ENCODE peak calls at places on chromosomes 16 and 17, in ten cellular contexts. One of them, this sample, is unnamed.
A peak's percentile ranks its signal among the peaks of the same experiment; 100 is the strongest.

GRCh38 chr16:57013268-57013667 is 23.9 kb downstream of the NLRC5 start:
- DNase-seq in stimulated activated CD4-positive, alpha-beta T cell treated with anti-CD3 and anti-CD28 coated beads, Interleukin-15, amount 100 ng/mL, for 1 hour: no peak
- DNase-seq in HTR-8/SVneo: no peak
- DNase-seq in T-helper 22 cell: no peak
- DNase-seq in thoracic aorta: no peak
- DNase-seq in NCI-H1417 treated with DMSO at 0.1 percent for 48 hours: no peak
- DNase-seq in BE2C: no peak
- DNase-seq in left lung: no peak
- DNase-seq in A549: no peak
- DNase-seq in mucosa of descending colon: no peak
- DNase-seq in this sample: no peak

GRCh38 chr17:33038740-33039139 is 47.1 kb downstream of the SPACA3 start:
- DNase-seq in mucosa of descending colon: peak; percentile 71
- DNase-seq in left lung: no peak
- DNase-seq in NCI-H1417 treated with DMSO at 0.1 percent for 48 hours: no peak
- DNase-seq in A549: peak; percentile 57
- DNase-seq in BE2C: peak; percentile 48
- DNase-seq in stimulated activated CD4-positive, alpha-beta T cell treated with anti-CD3 and anti-CD28 coated beads, Interleukin-15, amount 100 ng/mL, for 1 hour: no peak
- DNase-seq in thoracic aorta: no peak
- DNase-seq in HTR-8/SVneo: no peak
- DNase-seq in T-helper 22 cell: no peak
- DNase-seq in this sample: no peak

GRCh38 chr16:9012848-9013507 is 49.3 kb upstream of the USP7 start:
- DNase-seq in mucosa of descending colon: no peak
- DNase-seq in stimulated activated CD4-positive, alpha-beta T cell treated with anti-CD3 and anti-CD28 coated beads, Interleukin-15, amount 100 ng/mL, for 1 hour: no peak
- DNase-seq in HTR-8/SVneo: no peak
- DNase-seq in NCI-H1417 treated with DMSO at 0.1 percent for 48 hours: no peak
- DNase-seq in A549: no peak
- DNase-seq in T-helper 22 cell: no peak
- DNase-seq in left lung: no peak
- DNase-seq in thoracic aorta: no peak
- DNase-seq in BE2C: peak; percentile 70
- DNase-seq in this sample: no peak

GRCh38 chr17:3990391-3991127 is 26.3 kb upstream of the ATP2A3 start:
- DNase-seq in BE2C: no peak
- DNase-seq in left lung: no peak
- DNase-seq in A549: no peak
- DNase-seq in mucosa of descending colon: no peak
- DNase-seq in T-helper 22 cell: no peak
- DNase-seq in thoracic aorta: no peak
- DNase-seq in NCI-H1417 treated with DMSO at 0.1 percent for 48 hours: no peak
- DNase-seq in stimulated activated CD4-positive, alpha-beta T cell treated with anti-CD3 and anti-CD28 coated beads, Interleukin-15, amount 100 ng/mL, for 1 hour: no peak
- DNase-seq in HTR-8/SVneo: no peak
- DNase-seq in this sample: peak; percentile 2

GRCh38 chr17:83078378-83079339 is 750 bp upstream of the METRNL start:
- DNase-seq in mucosa of descending colon: peak; percentile 68
- DNase-seq in NCI-H1417 treated with DMSO at 0.1 percent for 48 hours: no peak
- DNase-seq in A549: no peak
- DNase-seq in HTR-8/SVneo: no peak
- DNase-seq in thoracic aorta: no peak
- DNase-seq in T-helper 22 cell: no peak
- DNase-seq in stimulated activated CD4-positive, alpha-beta T cell treated with anti-CD3 and anti-CD28 coated beads, Interleukin-15, amount 100 ng/mL, for 1 hour: no peak
- DNase-seq in left lung: peak; percentile 86
- DNase-seq in BE2C: no peak
- DNase-seq in this sample: no peak

GRCh38 chr17:83024205-83024971 is 55.0 kb upstream of the METRNL start:
- DNase-seq in BE2C: no peak
- DNase-seq in HTR-8/SVneo: no peak
- DNase-seq in NCI-H1417 treated with DMSO at 0.1 percent for 48 hours: no peak
- DNase-seq in mucosa of descending colon: no peak
- DNase-seq in T-helper 22 cell: no peak
- DNase-seq in A549: no peak
- DNase-seq in stimulated activated CD4-positive, alpha-beta T cell treated with anti-CD3 and anti-CD28 coated beads, Interleukin-15, amount 100 ng/mL, for 1 hour: no peak
- DNase-seq in left lung: no peak
- DNase-seq in thoracic aorta: no peak
- DNase-seq in this sample: no peak

GRCh38 chr17:9018731-9019130 is 2.6 kb upstream of the NTN1 start:
- DNase-seq in stimulated activated CD4-positive, alpha-beta T cell treated with anti-CD3 and anti-CD28 coated beads, Interleukin-15, amount 100 ng/mL, for 1 hour: no peak
- DNase-seq in HTR-8/SVneo: no peak
- DNase-seq in left lung: no peak
- DNase-seq in A549: no peak
- DNase-seq in BE2C: no peak
- DNase-seq in T-helper 22 cell: no peak
- DNase-seq in mucosa of descending colon: no peak
- DNase-seq in NCI-H1417 treated with DMSO at 0.1 percent for 48 hours: no peak
- DNase-seq in thoracic aorta: no peak
- DNase-seq in this sample: no peak

GRCh38 chr17:41812176-41813038 is at the start of gene FKBP10:
- DNase-seq in mucosa of descending colon: peak; percentile 66
- DNase-seq in stimulated activated CD4-positive, alpha-beta T cell treated with anti-CD3 and anti-CD28 coated beads, Interleukin-15, amount 100 ng/mL, for 1 hour: peak; percentile 17
- DNase-seq in HTR-8/SVneo: peak; percentile 94
- DNase-seq in T-helper 22 cell: no peak
- DNase-seq in thoracic aorta: peak; percentile 41
- DNase-seq in NCI-H1417 treated with DMSO at 0.1 percent for 48 hours: peak; percentile 21
- DNase-seq in left lung: no peak
- DNase-seq in BE2C: peak; percentile 96
- DNase-seq in A549: peak; percentile 94
- DNase-seq in this sample: no peak

GRCh38 chr16:56332464-56333079 is 92.8 kb downstream of the AMFR start:
- DNase-seq in HTR-8/SVneo: peak; percentile 87
- DNase-seq in stimulated activated CD4-positive, alpha-beta T cell treated with anti-CD3 and anti-CD28 coated beads, Interleukin-15, amount 100 ng/mL, for 1 hour: no peak
- DNase-seq in left lung: peak; percentile 81
- DNase-seq in mucosa of descending colon: peak; percentile 71
- DNase-seq in NCI-H1417 treated with DMSO at 0.1 percent for 48 hours: no peak
- DNase-seq in A549: peak; percentile 79
- DNase-seq in T-helper 22 cell: no peak
- DNase-seq in BE2C: no peak
- DNase-seq in thoracic aorta: no peak
- DNase-seq in this sample: peak; percentile 85

GRCh38 chr16:50610331-50611262 is 62.4 kb downstream of the NKD1 start:
- DNase-seq in mucosa of descending colon: no peak
- DNase-seq in T-helper 22 cell: no peak
- DNase-seq in A549: no peak
- DNase-seq in thoracic aorta: no peak
- DNase-seq in left lung: no peak
- DNase-seq in NCI-H1417 treated with DMSO at 0.1 percent for 48 hours: no peak
- DNase-seq in BE2C: no peak
- DNase-seq in HTR-8/SVneo: no peak
- DNase-seq in stimulated activated CD4-positive, alpha-beta T cell treated with anti-CD3 and anti-CD28 coated beads, Interleukin-15, amount 100 ng/mL, for 1 hour: no peak
- DNase-seq in this sample: no peak

GRCh38 chr16:73390491-73390890 is 342.6 kb upstream of the ZFHX3 start:
- DNase-seq in A549: no peak
- DNase-seq in T-helper 22 cell: no peak
- DNase-seq in stimulated activated CD4-positive, alpha-beta T cell treated with anti-CD3 and anti-CD28 coated beads, Interleukin-15, amount 100 ng/mL, for 1 hour: no peak
- DNase-seq in mucosa of descending colon: no peak
- DNase-seq in HTR-8/SVneo: no peak
- DNase-seq in NCI-H1417 treated with DMSO at 0.1 percent for 48 hours: no peak
- DNase-seq in thoracic aorta: no peak
- DNase-seq in left lung: no peak
- DNase-seq in BE2C: no peak
- DNase-seq in this sample: no peak

GRCh38 chr17:74098378-74099024 is 105.0 kb upstream of the RPL38 start:
- DNase-seq in A549: no peak
- DNase-seq in BE2C: no peak
- DNase-seq in thoracic aorta: no peak
- DNase-seq in mucosa of descending colon: no peak
- DNase-seq in NCI-H1417 treated with DMSO at 0.1 percent for 48 hours: no peak
- DNase-seq in left lung: no peak
- DNase-seq in stimulated activated CD4-positive, alpha-beta T cell treated with anti-CD3 and anti-CD28 coated beads, Interleukin-15, amount 100 ng/mL, for 1 hour: no peak
- DNase-seq in T-helper 22 cell: no peak
- DNase-seq in HTR-8/SVneo: no peak
- DNase-seq in this sample: no peak

GRCh38 chr17:28392491-28392890 is 13.5 kb downstream of the SLC46A1 start:
- DNase-seq in BE2C: no peak
- DNase-seq in thoracic aorta: no peak
- DNase-seq in mucosa of descending colon: no peak
- DNase-seq in stimulated activated CD4-positive, alpha-beta T cell treated with anti-CD3 and anti-CD28 coated beads, Interleukin-15, amount 100 ng/mL, for 1 hour: no peak
- DNase-seq in A549: no peak
- DNase-seq in HTR-8/SVneo: no peak
- DNase-seq in left lung: no peak
- DNase-seq in NCI-H1417 treated with DMSO at 0.1 percent for 48 hours: no peak
- DNase-seq in T-helper 22 cell: no peak
- DNase-seq in this sample: no peak

GRCh38 chr16:66429290-66429962 is 2.3 kb downstream of the BEAN1 start:
- DNase-seq in thoracic aorta: no peak
- DNase-seq in NCI-H1417 treated with DMSO at 0.1 percent for 48 hours: no peak
- DNase-seq in A549: no peak
- DNase-seq in BE2C: no peak
- DNase-seq in T-helper 22 cell: no peak
- DNase-seq in mucosa of descending colon: no peak
- DNase-seq in left lung: no peak
- DNase-seq in HTR-8/SVneo: no peak
- DNase-seq in stimulated activated CD4-positive, alpha-beta T cell treated with anti-CD3 and anti-CD28 coated beads, Interleukin-15, amount 100 ng/mL, for 1 hour: no peak
- DNase-seq in this sample: no peak

GRCh38 chr16:83971165-83972130 is 3.4 kb downstream of the NECAB2 start:
- DNase-seq in A549: no peak
- DNase-seq in stimulated activated CD4-positive, alpha-beta T cell treated with anti-CD3 and anti-CD28 coated beads, Interleukin-15, amount 100 ng/mL, for 1 hour: no peak
- DNase-seq in left lung: peak; percentile 70
- DNase-seq in BE2C: no peak
- DNase-seq in T-helper 22 cell: no peak
- DNase-seq in thoracic aorta: no peak
- DNase-seq in NCI-H1417 treated with DMSO at 0.1 percent for 48 hours: no peak
- DNase-seq in HTR-8/SVneo: no peak
- DNase-seq in mucosa of descending colon: no peak
- DNase-seq in this sample: peak; percentile 68

GRCh38 chr17:39197380-39198185 is at the start of gene CACNB1:
- DNase-seq in left lung: peak; percentile 93
- DNase-seq in A549: peak; percentile 95
- DNase-seq in BE2C: peak; percentile 91
- DNase-seq in mucosa of descending colon: peak; percentile 83
- DNase-seq in thoracic aorta: no peak
- DNase-seq in NCI-H1417 treated with DMSO at 0.1 percent for 48 hours: peak; percentile 24
- DNase-seq in HTR-8/SVneo: peak; percentile 89
- DNase-seq in T-helper 22 cell: peak; percentile 71
- DNase-seq in stimulated activated CD4-positive, alpha-beta T cell treated with anti-CD3 and anti-CD28 coated beads, Interleukin-15, amount 100 ng/mL, for 1 hour: peak; percentile 52
- DNase-seq in this sample: peak; percentile 68

GRCh38 chr16:67169642-67170167 is 633 bp upstream of the NOL3 start:
- DNase-seq in mucosa of descending colon: peak; percentile 65
- DNase-seq in thoracic aorta: no peak
- DNase-seq in stimulated activated CD4-positive, alpha-beta T cell treated with anti-CD3 and anti-CD28 coated beads, Interleukin-15, amount 100 ng/mL, for 1 hour: no peak
- DNase-seq in T-helper 22 cell: no peak
- DNase-seq in left lung: peak; percentile 78
- DNase-seq in BE2C: peak; percentile 83
- DNase-seq in NCI-H1417 treated with DMSO at 0.1 percent for 48 hours: no peak
- DNase-seq in HTR-8/SVneo: no peak
- DNase-seq in A549: no peak
- DNase-seq in this sample: no peak

GRCh38 chr17:77609553-77610517 is 348.7 kb upstream of the TNRC6C start:
- DNase-seq in HTR-8/SVneo: no peak
- DNase-seq in stimulated activated CD4-positive, alpha-beta T cell treated with anti-CD3 and anti-CD28 coated beads, Interleukin-15, amount 100 ng/mL, for 1 hour: peak; percentile 20
- DNase-seq in thoracic aorta: no peak
- DNase-seq in NCI-H1417 treated with DMSO at 0.1 percent for 48 hours: no peak
- DNase-seq in A549: no peak
- DNase-seq in left lung: no peak
- DNase-seq in BE2C: no peak
- DNase-seq in T-helper 22 cell: peak; percentile 23
- DNase-seq in mucosa of descending colon: no peak
- DNase-seq in this sample: no peak

GRCh38 chr16:86477642-86478041 is 32.7 kb upstream of the FOXF1 start:
- DNase-seq in mucosa of descending colon: no peak
- DNase-seq in HTR-8/SVneo: no peak
- DNase-seq in BE2C: peak; percentile 30
- DNase-seq in thoracic aorta: no peak
- DNase-seq in A549: no peak
- DNase-seq in T-helper 22 cell: no peak
- DNase-seq in left lung: no peak
- DNase-seq in NCI-H1417 treated with DMSO at 0.1 percent for 48 hours: no peak
- DNase-seq in stimulated activated CD4-positive, alpha-beta T cell treated with anti-CD3 and anti-CD28 coated beads, Interleukin-15, amount 100 ng/mL, for 1 hour: no peak
- DNase-seq in this sample: no peak

GRCh38 chr17:57957120-57957850 is 2.1 kb upstream of the CUEDC1 start:
- DNase-seq in stimulated activated CD4-positive, alpha-beta T cell treated with anti-CD3 and anti-CD28 coated beads, Interleukin-15, amount 100 ng/mL, for 1 hour: no peak
- DNase-seq in BE2C: no peak
- DNase-seq in left lung: no peak
- DNase-seq in mucosa of descending colon: no peak
- DNase-seq in HTR-8/SVneo: no peak
- DNase-seq in thoracic aorta: no peak
- DNase-seq in A549: no peak
- DNase-seq in NCI-H1417 treated with DMSO at 0.1 percent for 48 hours: no peak
- DNase-seq in T-helper 22 cell: no peak
- DNase-seq in this sample: no peak

GRCh38 chr16:15682105-15682570 is 32.1 kb downstream of the NDE1 start:
- DNase-seq in mucosa of descending colon: no peak
- DNase-seq in T-helper 22 cell: no peak
- DNase-seq in stimulated activated CD4-positive, alpha-beta T cell treated with anti-CD3 and anti-CD28 coated beads, Interleukin-15, amount 100 ng/mL, for 1 hour: peak; percentile 23
- DNase-seq in thoracic aorta: no peak
- DNase-seq in NCI-H1417 treated with DMSO at 0.1 percent for 48 hours: no peak
- DNase-seq in BE2C: peak; percentile 51
- DNase-seq in A549: peak; percentile 64
- DNase-seq in HTR-8/SVneo: peak; percentile 32
- DNase-seq in left lung: no peak
- DNase-seq in this sample: no peak

GRCh38 chr16:12453832-12454231 is 349.9 kb downstream of the CPPED1 start:
- DNase-seq in BE2C: no peak
- DNase-seq in A549: no peak
- DNase-seq in stimulated activated CD4-positive, alpha-beta T cell treated with anti-CD3 and anti-CD28 coated beads, Interleukin-15, amount 100 ng/mL, for 1 hour: no peak
- DNase-seq in thoracic aorta: no peak
- DNase-seq in left lung: no peak
- DNase-seq in mucosa of descending colon: no peak
- DNase-seq in NCI-H1417 treated with DMSO at 0.1 percent for 48 hours: no peak
- DNase-seq in HTR-8/SVneo: no peak
- DNase-seq in T-helper 22 cell: no peak
- DNase-seq in this sample: no peak

GRCh38 chr16:27208809-27209208 is 5.5 kb downstream of the KDM8 start:
- DNase-seq in mucosa of descending colon: no peak
- DNase-seq in A549: no peak
- DNase-seq in left lung: no peak
- DNase-seq in HTR-8/SVneo: no peak
- DNase-seq in BE2C: no peak
- DNase-seq in NCI-H1417 treated with DMSO at 0.1 percent for 48 hours: no peak
- DNase-seq in T-helper 22 cell: no peak
- DNase-seq in thoracic aorta: no peak
- DNase-seq in stimulated activated CD4-positive, alpha-beta T cell treated with anti-CD3 and anti-CD28 coated beads, Interleukin-15, amount 100 ng/mL, for 1 hour: no peak
- DNase-seq in this sample: no peak

GRCh38 chr16:89837014-89837546 is 8.8 kb downstream of the SPIRE2 start:
- DNase-seq in HTR-8/SVneo: no peak
- DNase-seq in BE2C: no peak
- DNase-seq in thoracic aorta: no peak
- DNase-seq in mucosa of descending colon: no peak
- DNase-seq in T-helper 22 cell: no peak
- DNase-seq in stimulated activated CD4-positive, alpha-beta T cell treated with anti-CD3 and anti-CD28 coated beads, Interleukin-15, amount 100 ng/mL, for 1 hour: no peak
- DNase-seq in A549: no peak
- DNase-seq in NCI-H1417 treated with DMSO at 0.1 percent for 48 hours: no peak
- DNase-seq in left lung: no peak
- DNase-seq in this sample: no peak

GRCh38 chr16:56122251-56122650 is 69.0 kb upstream of the GNAO1 start:
- DNase-seq in mucosa of descending colon: no peak
- DNase-seq in HTR-8/SVneo: no peak
- DNase-seq in A549: no peak
- DNase-seq in stimulated activated CD4-positive, alpha-beta T cell treated with anti-CD3 and anti-CD28 coated beads, Interleukin-15, amount 100 ng/mL, for 1 hour: no peak
- DNase-seq in BE2C: no peak
- DNase-seq in NCI-H1417 treated with DMSO at 0.1 percent for 48 hours: no peak
- DNase-seq in left lung: no peak
- DNase-seq in thoracic aorta: no peak
- DNase-seq in T-helper 22 cell: no peak
- DNase-seq in this sample: no peak

GRCh38 chr17:72116692-72117469 is 3.9 kb upstream of the SOX9 start:
- DNase-seq in BE2C: no peak
- DNase-seq in mucosa of descending colon: peak; percentile 44
- DNase-seq in left lung: peak; percentile 62
- DNase-seq in HTR-8/SVneo: no peak
- DNase-seq in NCI-H1417 treated with DMSO at 0.1 percent for 48 hours: no peak
- DNase-seq in stimulated activated CD4-positive, alpha-beta T cell treated with anti-CD3 and anti-CD28 coated beads, Interleukin-15, amount 100 ng/mL, for 1 hour: no peak
- DNase-seq in thoracic aorta: no peak
- DNase-seq in A549: no peak
- DNase-seq in T-helper 22 cell: no peak
- DNase-seq in this sample: no peak

GRCh38 chr16:67190041-67190440 is at the start of gene EXOC3L1:
- DNase-seq in BE2C: no peak
- DNase-seq in stimulated activated CD4-positive, alpha-beta T cell treated with anti-CD3 and anti-CD28 coated beads, Interleukin-15, amount 100 ng/mL, for 1 hour: no peak
- DNase-seq in NCI-H1417 treated with DMSO at 0.1 percent for 48 hours: no peak
- DNase-seq in HTR-8/SVneo: no peak
- DNase-seq in mucosa of descending colon: no peak
- DNase-seq in left lung: no peak
- DNase-seq in T-helper 22 cell: no peak
- DNase-seq in A549: no peak
- DNase-seq in thoracic aorta: no peak
- DNase-seq in this sample: no peak

GRCh38 chr17:40937384-40937819 is at the start of gene KRT23:
- DNase-seq in BE2C: no peak
- DNase-seq in NCI-H1417 treated with DMSO at 0.1 percent for 48 hours: peak; percentile 7
- DNase-seq in left lung: no peak
- DNase-seq in A549: no peak
- DNase-seq in T-helper 22 cell: no peak
- DNase-seq in stimulated activated CD4-positive, alpha-beta T cell treated with anti-CD3 and anti-CD28 coated beads, Interleukin-15, amount 100 ng/mL, for 1 hour: no peak
- DNase-seq in thoracic aorta: no peak
- DNase-seq in mucosa of descending colon: no peak
- DNase-seq in HTR-8/SVneo: no peak
- DNase-seq in this sample: no peak

This sample was measured in right lobe of liver.